ENCODE peak calls at places on chromosomes 1 and 21, in four cellular contexts. One of them, this sample, is unnamed.

GRCh38 chr1:213244664-213245091 is 193.6 kb downstream of the RPS6KC1 start:
- DNase-seq in GM10248: peak
- DNase-seq in transverse colon: peak
- DNase-seq in uterus: no peak
- DNase-seq in this sample: no peak

GRCh38 chr1:14057640-14058039 is 357.7 kb downstream of the PRDM2 start:
- DNase-seq in GM10248: no peak
- DNase-seq in transverse colon: no peak
- DNase-seq in uterus: no peak
- DNase-seq in this sample: no peak

GRCh38 chr1:185499986-185500626 is 183.1 kb upstream of the IVNS1ABP start:
- DNase-seq in GM10248: no peak
- DNase-seq in transverse colon: no peak
- DNase-seq in uterus: no peak
- DNase-seq in this sample: no peak

GRCh38 chr1:39405358-39405757 is 86.1 kb upstream of the BMP8A start:
- DNase-seq in GM10248: no peak
- DNase-seq in transverse colon: no peak
- DNase-seq in uterus: no peak
- DNase-seq in this sample: no peak

GRCh38 chr1:211648980-211649934 is 26.2 kb downstream of the NEK2 start:
- DNase-seq in GM10248: peak
- DNase-seq in transverse colon: peak
- DNase-seq in uterus: peak
- DNase-seq in this sample: peak

GRCh38 chr21:45531393-45532215 is 10.6 kb downstream of the SLC19A1 start:
- DNase-seq in GM10248: no peak
- DNase-seq in transverse colon: peak
- DNase-seq in uterus: no peak
- DNase-seq in this sample: no peak

GRCh38 chr21:33396966-33397365 is 6.2 kb upstream of the IFNGR2 start:
- DNase-seq in GM10248: no peak
- DNase-seq in transverse colon: no peak
- DNase-seq in uterus: no peak
- DNase-seq in this sample: no peak

GRCh38 chr1:238005116-238005515 is 114.4 kb upstream of the ZP4 start:
- DNase-seq in GM10248: no peak
- DNase-seq in transverse colon: no peak
- DNase-seq in uterus: no peak
- DNase-seq in this sample: no peak

GRCh38 chr1:34476371-34476770 is 278.5 kb upstream of the GJB5 start:
- DNase-seq in GM10248: no peak
- DNase-seq in transverse colon: no peak
- DNase-seq in uterus: no peak
- DNase-seq in this sample: no peak

GRCh38 chr1:197519741-197520334 is 251.8 kb downstream of the CRB1 start:
- DNase-seq in GM10248: no peak
- DNase-seq in transverse colon: no peak
- DNase-seq in uterus: no peak
- DNase-seq in this sample: no peak

GRCh38 chr1:99264201-99265021 is at the start of gene PLPPR4:
- DNase-seq in GM10248: peak
- DNase-seq in transverse colon: peak
- DNase-seq in uterus: peak
- DNase-seq in this sample: peak

DNA sequence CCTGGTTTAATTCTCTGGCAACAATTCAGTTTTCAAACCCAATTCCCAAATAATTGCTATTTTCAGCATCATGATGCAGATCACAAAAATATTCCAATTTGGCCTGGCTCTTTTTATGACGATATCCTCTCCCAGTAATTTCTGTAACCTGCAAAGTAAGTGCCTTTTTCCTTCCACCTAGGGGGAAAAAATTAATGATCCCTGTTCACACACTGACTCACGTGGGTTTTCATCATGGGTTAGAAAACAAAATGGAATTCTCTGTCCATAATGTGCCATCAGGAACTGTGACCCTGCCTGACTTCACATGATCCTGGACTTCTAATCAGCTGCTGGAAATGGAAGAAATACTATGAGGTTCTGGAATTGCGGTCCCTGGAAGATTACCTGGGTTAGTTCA is 24.5 kb downstream of the AK2 start:
- DNase-seq in GM10248: no peak
- DNase-seq in transverse colon: no peak
- DNase-seq in uterus: no peak
- DNase-seq in this sample: no peak
- TF ChIP-seq CTCF in GM10248: no peak
- TF ChIP-seq CTCF in transverse colon: no peak
- TF ChIP-seq CTCF in uterus: no peak
- TF ChIP-seq CTCF in this sample: no peak

DNA sequence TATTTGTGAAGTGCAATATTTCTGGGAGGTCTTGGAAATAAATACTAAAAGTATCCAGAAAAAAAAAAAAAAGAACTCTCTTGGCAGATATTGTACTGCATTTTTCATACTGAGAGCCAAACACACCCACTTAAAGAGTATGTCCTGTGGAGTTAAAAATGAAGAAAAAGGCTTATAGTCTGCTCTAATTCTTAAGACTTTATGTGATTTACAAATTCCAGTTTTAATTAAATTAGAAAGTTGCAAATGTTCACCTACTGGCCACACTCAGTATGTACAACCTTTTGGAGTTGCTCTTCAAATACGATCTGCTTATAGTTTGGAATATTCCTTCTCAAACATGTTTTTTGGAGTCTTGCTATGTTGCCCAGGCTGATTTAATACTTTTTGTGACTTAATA is 107.6 kb downstream of the LEPR start:
- DNase-seq in GM10248: no peak
- DNase-seq in transverse colon: no peak
- DNase-seq in uterus: no peak
- DNase-seq in this sample: no peak
- TF ChIP-seq CTCF in GM10248: no peak
- TF ChIP-seq CTCF in transverse colon: no peak
- TF ChIP-seq CTCF in uterus: no peak
- TF ChIP-seq CTCF in this sample: no peak

DNA sequence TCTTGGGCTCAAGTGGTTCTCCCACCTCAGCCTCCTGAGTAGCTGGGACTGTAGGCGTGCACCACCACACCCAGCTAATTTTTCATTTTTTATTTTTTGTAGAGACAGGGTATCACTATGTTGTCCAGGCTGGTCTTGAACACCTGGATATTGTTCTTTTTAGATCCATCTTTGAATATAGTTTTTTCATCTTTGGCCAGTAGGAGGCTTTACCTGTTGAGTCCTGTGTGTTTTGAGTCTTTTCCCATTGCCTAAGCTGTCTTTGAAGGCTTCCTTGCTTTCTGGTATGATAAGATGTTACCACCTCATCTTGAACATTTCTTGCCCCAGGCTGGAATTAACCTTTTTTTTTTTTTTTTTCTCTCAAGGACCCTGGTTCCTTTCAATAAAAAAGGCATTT is 387.8 kb upstream of the RUNX1 start:
- DNase-seq in GM10248: no peak
- DNase-seq in transverse colon: no peak
- DNase-seq in uterus: no peak
- DNase-seq in this sample: no peak
- TF ChIP-seq CTCF in GM10248: no peak
- TF ChIP-seq CTCF in transverse colon: no peak
- TF ChIP-seq CTCF in uterus: no peak
- TF ChIP-seq CTCF in this sample: no peak

GRCh38 chr1:155966135-155966534 is 12.2 kb downstream of the ARHGEF2 start:
- DNase-seq in GM10248: no peak
- DNase-seq in transverse colon: no peak
- DNase-seq in uterus: no peak
- DNase-seq in this sample: no peak
- TF ChIP-seq CTCF in GM10248: no peak
- TF ChIP-seq CTCF in transverse colon: no peak
- TF ChIP-seq CTCF in uterus: no peak
- TF ChIP-seq CTCF in this sample: no peak

GRCh38 chr1:31460027-31460426 is 47.0 kb downstream of the SERINC2 start:
- DNase-seq in GM10248: no peak
- DNase-seq in transverse colon: no peak
- DNase-seq in uterus: no peak
- DNase-seq in this sample: no peak
- TF ChIP-seq CTCF in GM10248: no peak
- TF ChIP-seq CTCF in transverse colon: no peak
- TF ChIP-seq CTCF in uterus: no peak
- TF ChIP-seq CTCF in this sample: no peak

GRCh38 chr1:6454856-6455751 is 10.9 kb downstream of the TNFRSF25 start:
- DNase-seq in GM10248: no peak
- DNase-seq in transverse colon: no peak
- DNase-seq in uterus: no peak
- DNase-seq in this sample: no peak
- TF ChIP-seq CTCF in GM10248: no peak
- TF ChIP-seq CTCF in transverse colon: no peak
- TF ChIP-seq CTCF in uterus: no peak
- TF ChIP-seq CTCF in this sample: no peak

GRCh38 chr1:27521336-27522147 is 31.6 kb upstream of the WASF2 start:
- DNase-seq in GM10248: no peak
- DNase-seq in transverse colon: no peak
- DNase-seq in uterus: no peak
- DNase-seq in this sample: no peak

GRCh38 chr1:27520651-27521050 is 30.7 kb upstream of the WASF2 start:
- DNase-seq in GM10248: no peak
- DNase-seq in transverse colon: no peak
- DNase-seq in uterus: no peak
- DNase-seq in this sample: no peak

GRCh38 chr1:27523666-27524020 is 33.7 kb upstream of the WASF2 start:
- DNase-seq in GM10248: no peak
- DNase-seq in transverse colon: no peak
- DNase-seq in uterus: no peak
- DNase-seq in this sample: no peak

GRCh38 chr1:27522148-27522859 is 32.3 kb upstream of the WASF2 start:
- DNase-seq in GM10248: no peak
- DNase-seq in transverse colon: no peak
- DNase-seq in uterus: no peak
- DNase-seq in this sample: no peak

GRCh38 chr1:27522860-27523665 is 33.1 kb upstream of the WASF2 start:
- DNase-seq in GM10248: no peak
- DNase-seq in transverse colon: no peak
- DNase-seq in uterus: peak
- DNase-seq in this sample: peak
- TF ChIP-seq CTCF in GM10248: no peak
- TF ChIP-seq CTCF in transverse colon: peak
- TF ChIP-seq CTCF in uterus: peak
- TF ChIP-seq CTCF in this sample: no peak

GRCh38 chr1:152878042-152878441 is at the start of gene SMCP:
- DNase-seq in GM10248: no peak
- DNase-seq in transverse colon: no peak
- DNase-seq in uterus: no peak
- DNase-seq in this sample: peak
- TF ChIP-seq CTCF in GM10248: peak
- TF ChIP-seq CTCF in transverse colon: no peak
- TF ChIP-seq CTCF in uterus: no peak
- TF ChIP-seq CTCF in this sample: peak

This sample was measured in testis.